ENCODE peak calls at places on chromosomes 4 and X, in four cellular contexts. F is upper lobe of right lung, A is brain microvascular endothelial cell, O is heart right ventricle. M is an unnamed sample.

GRCh38 chrX:129678176-129678880 is 23.6 kb upstream of the APLN start:
- DNase-seq in F (peak; percentile 82), A (no peak), O (peak; percentile 60), M (no peak)

GRCh38 chr4:129532573-129532972 is 436.6 kb downstream of the C4orf33 start:
- DNase-seq in F (no peak), A (no peak), O (no peak), M (no peak)

GRCh38 chr4:26176621-26177121 is 144.1 kb upstream of the RBPJ start:
- DNase-seq in F (no peak), A (peak; percentile 21), O (no peak), M (no peak)

GRCh38 chrX:136028383-136028984 is 43.2 kb downstream of the SLC9A6 start:
- DNase-seq in F (no peak), A (no peak), O (no peak), M (no peak)

GRCh38 chr4:29549308-29549707 is 1170.9 kb upstream of the PCDH7 start:
- DNase-seq in F (no peak), A (no peak), O (no peak), M (no peak)

GRCh38 chr4:6416518-6417286 is 55.7 kb downstream of the PPP2R2C start:
- DNase-seq in F (peak; percentile 51), A (no peak), O (no peak), M (no peak)

GRCh38 chr4:33924801-33925200 is 2319.5 kb downstream of the ARAP2 start:
- DNase-seq in F (no peak), A (no peak), O (no peak), M (no peak)

GRCh38 chr4:73437558-73437956 is 1.5 kb downstream of the AFP start:
- DNase-seq in F (no peak), A (no peak), O (no peak), M (no peak)

GRCh38 chrX:71652405-71652804 is 14.9 kb upstream of the LOC101059915 start:
- DNase-seq in F (no peak), A (peak; percentile 56), O (no peak), M (no peak)

GRCh38 chrX:30643313-30643821 is 9.9 kb upstream of the GK start:
- DNase-seq in F (no peak), A (no peak), O (no peak), M (no peak)

GRCh38 chr4:11777447-11777846 is 348.8 kb upstream of the HS3ST1 start:
- DNase-seq in F (no peak), A (no peak), O (no peak), M (no peak)

GRCh38 chr4:16550488-16550980 is 324.3 kb upstream of the TAPT1 start:
- DNase-seq in F (no peak), A (no peak), O (no peak), M (no peak)

GRCh38 chrX:106404512-106404911 is 207.3 kb upstream of the RADX start:
- DNase-seq in F (no peak), A (peak; percentile 15), O (no peak), M (no peak)

GRCh38 chrX:40471965-40472648 is 108.7 kb upstream of the ATP6AP2 start:
- DNase-seq in F (peak; percentile 60), A (peak; percentile 30), O (no peak), M (no peak)

GRCh38 chr4:89486042-89486441 is 178.4 kb upstream of the GPRIN3 start:
- DNase-seq in F (no peak), A (no peak), O (no peak), M (no peak)

GRCh38 chr4:78776031-78776728 is at the start of gene BMP2K:
- DNase-seq in F (peak; percentile 93), A (peak; percentile 41), O (peak; percentile 86), M (peak; percentile 65)

GRCh38 chrX:34656842-34657780 is at the start of gene TMEM47:
- DNase-seq in F (peak; percentile 83), A (peak; percentile 36), O (peak; percentile 78), M (peak; percentile 59)

GRCh38 chrX:103624111-103624510 is 4.7 kb upstream of the TCEAL1 start:
- DNase-seq in F (no peak), A (no peak), O (no peak), M (no peak)
- H3K27ac ChIP-seq in F (no peak overlapping the region), A (no peak overlapping the region), O (no peak overlapping the region), M (no peak overlapping the region)

GRCh38 chr4:54096563-54096962 is 3.4 kb upstream of the GSX2 start:
- DNase-seq in F (no peak), A (no peak), O (no peak), M (no peak)
- H3K27me3 ChIP-seq in F (peaks cover 95% of the 10 kb centered on the region), A (peaks cover 73% of the 10 kb centered on the region), O (peaks cover 100% of the 10 kb centered on the region), M (peaks cover 40% of the 10 kb centered on the region)

GRCh38 chrX:69263421-69263820 is 98.2 kb upstream of the PJA1 start:
- DNase-seq in F (no peak), A (no peak), O (no peak), M (no peak)
- H3K4me3 ChIP-seq in F (no peak overlapping the region), A (no peak overlapping the region), O (no peak overlapping the region), M (no peak overlapping the region)

GRCh38 chr4:48954314-48954713 is 31.8 kb upstream of the CWH43 start:
- DNase-seq in F (no peak), A (peak; percentile 17), O (no peak), M (no peak)
- H3K27ac ChIP-seq in F (no peak overlapping the region), A (peak overlapping the region; percentile 20), O (no peak overlapping the region), M (no peak overlapping the region)

GRCh38 chr4:24894846-24895245 is 18.0 kb downstream of the CCDC149 start:
- DNase-seq in F (no peak), A (no peak), O (no peak), M (no peak)
- H3K27me3 ChIP-seq in F (no peaks in the 10 kb centered on the region), A (no peaks in the 10 kb centered on the region), O (no peaks in the 10 kb centered on the region), M (no peaks in the 10 kb centered on the region)

M was measured in right atrium auricular region.